ENCODE peak calls at places on chromosomes 12 and 14, in four cellular contexts. K is GM12878, V is HepG2, G is K562. J is an unnamed sample.

GRCh38 chr12:14845350-14845750 is 2.0 kb upstream of the ART4 start:
- DNase-seq in K (no peak), V (peak; percentile 56), G (peak; percentile 58), J (peak; percentile 58)

GRCh38 chr14:24064091-24064795 is 7.1 kb upstream of the CPNE6 start:
- DNase-seq in K (no peak), V (no peak), G (no peak), J (peak; percentile 17)

GRCh38 chr14:68622856-68623255 is 170.0 kb downstream of the ZFP36L1 start:
- DNase-seq in K (peak; percentile 30), V (no peak), G (no peak), J (no peak)

GRCh38 chr14:62451221-62451620 is 594.0 kb downstream of the KCNH5 start:
- DNase-seq in K (no peak), V (no peak), G (no peak), J (no peak)

GRCh38 chr12:26297386-26298070 is 102.2 kb downstream of the SSPN start:
- DNase-seq in K (no peak), V (no peak), G (no peak), J (no peak)

GRCh38 chr14:22333408-22334274 is 255.4 kb downstream of the DAD1 start:
- DNase-seq in K (no peak), V (peak; percentile 91), G (peak; percentile 56), J (no peak)

GRCh38 chr12:124588018-124588634 is 20.7 kb upstream of the NCOR2 start:
- DNase-seq in K (no peak), V (no peak), G (no peak), J (no peak)

GRCh38 chr12:15701212-15701611 is 88.0 kb downstream of the EPS8 start:
- DNase-seq in K (no peak), V (no peak), G (no peak), J (no peak)

GRCh38 chr12:1500095-1500801 is 94.1 kb downstream of the FBXL14 start:
- DNase-seq in K (no peak), V (no peak), G (peak; percentile 91), J (no peak)

GRCh38 chr14:30214456-30215090 is 286.9 kb upstream of the PRKD1 start:
- DNase-seq in K (peak; percentile 8), V (peak; percentile 75), G (peak; percentile 46), J (peak; percentile 3)

GRCh38 chr12:116513944-116514343 is 45.2 kb upstream of the MAP1LC3B2 start:
- DNase-seq in K (no peak), V (no peak), G (no peak), J (no peak)

GRCh38 chr14:70416717-70417349 is at the start of gene SYNJ2BP:
- DNase-seq in K (peak; percentile 44), V (peak; percentile 76), G (peak; percentile 39), J (peak; percentile 80)
- TF ChIP-seq POLR2AphosphoS5 in K (no peak), V (peak; percentile 78), G (no peak), J (peak; percentile 77)

DNA sequence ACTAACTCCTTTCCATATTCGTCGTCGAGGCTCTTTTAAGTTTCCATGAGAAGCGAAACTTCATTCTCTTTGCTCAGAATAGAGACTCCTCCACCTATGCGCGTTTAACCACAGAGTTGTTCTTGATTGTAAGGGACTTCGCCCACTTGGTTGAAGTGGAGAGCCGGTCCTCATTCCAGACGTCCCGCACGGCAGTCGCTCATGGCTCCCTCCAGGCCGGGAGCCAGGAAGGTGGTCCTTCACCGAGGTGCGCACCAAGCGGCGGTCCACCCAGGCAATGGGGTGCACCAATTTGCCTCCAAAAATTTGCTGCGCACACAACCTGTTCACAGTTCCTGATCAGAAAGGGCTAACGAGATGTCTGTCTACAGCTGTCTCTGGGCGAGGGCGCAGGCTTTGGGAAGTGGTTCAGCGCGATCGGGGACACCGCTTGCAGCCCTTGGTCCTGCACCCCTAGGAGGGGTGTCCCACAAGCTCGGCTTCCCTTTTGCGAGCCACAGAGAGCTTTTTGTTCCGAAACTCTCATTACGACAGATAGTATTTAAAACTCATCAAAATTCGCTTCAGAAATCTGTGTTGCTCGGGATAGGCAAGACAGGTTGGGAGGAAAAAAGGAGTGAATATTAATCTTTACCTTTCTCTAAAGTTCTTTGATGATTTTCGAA is 6.5 kb upstream of the ALX1 start:
- DNase-seq in K (no peak), V (no peak), G (no peak), J (no peak)
- TF ChIP-seq FOXM1 in K (no peak), V (no peak), G (no peak), J (no peak)

GRCh38 chr12:67645571-67645970 is 3.0 kb upstream of the DYRK2 start:
- DNase-seq in K (no peak), V (no peak), G (no peak), J (no peak)
- TF ChIP-seq POLR2AphosphoS5 in K (no peak), V (no peak), G (no peak), J (no peak)

GRCh38 chr12:32605326-32606095 is 73.6 kb upstream of the DNM1L start:
- DNase-seq in K (no peak), V (no peak), G (no peak), J (no peak)

GRCh38 chr12:32611986-32612385 is 67.1 kb upstream of the DNM1L start:
- DNase-seq in K (no peak), V (no peak), G (no peak), J (no peak)

GRCh38 chr12:32604565-32604964 is 74.5 kb upstream of the DNM1L start:
- DNase-seq in K (no peak), V (no peak), G (no peak), J (no peak)

GRCh38 chr12:32612658-32613614 is 66.2 kb upstream of the DNM1L start:
- DNase-seq in K (no peak), V (no peak), G (no peak), J (no peak)

GRCh38 chr12:32609966-32610365 is 69.1 kb upstream of the DNM1L start:
- DNase-seq in K (no peak), V (no peak), G (no peak), J (no peak)
- TF ChIP-seq FOXM1 in K (no peak), V (no peak), G (no peak), J (no peak)

DNA sequence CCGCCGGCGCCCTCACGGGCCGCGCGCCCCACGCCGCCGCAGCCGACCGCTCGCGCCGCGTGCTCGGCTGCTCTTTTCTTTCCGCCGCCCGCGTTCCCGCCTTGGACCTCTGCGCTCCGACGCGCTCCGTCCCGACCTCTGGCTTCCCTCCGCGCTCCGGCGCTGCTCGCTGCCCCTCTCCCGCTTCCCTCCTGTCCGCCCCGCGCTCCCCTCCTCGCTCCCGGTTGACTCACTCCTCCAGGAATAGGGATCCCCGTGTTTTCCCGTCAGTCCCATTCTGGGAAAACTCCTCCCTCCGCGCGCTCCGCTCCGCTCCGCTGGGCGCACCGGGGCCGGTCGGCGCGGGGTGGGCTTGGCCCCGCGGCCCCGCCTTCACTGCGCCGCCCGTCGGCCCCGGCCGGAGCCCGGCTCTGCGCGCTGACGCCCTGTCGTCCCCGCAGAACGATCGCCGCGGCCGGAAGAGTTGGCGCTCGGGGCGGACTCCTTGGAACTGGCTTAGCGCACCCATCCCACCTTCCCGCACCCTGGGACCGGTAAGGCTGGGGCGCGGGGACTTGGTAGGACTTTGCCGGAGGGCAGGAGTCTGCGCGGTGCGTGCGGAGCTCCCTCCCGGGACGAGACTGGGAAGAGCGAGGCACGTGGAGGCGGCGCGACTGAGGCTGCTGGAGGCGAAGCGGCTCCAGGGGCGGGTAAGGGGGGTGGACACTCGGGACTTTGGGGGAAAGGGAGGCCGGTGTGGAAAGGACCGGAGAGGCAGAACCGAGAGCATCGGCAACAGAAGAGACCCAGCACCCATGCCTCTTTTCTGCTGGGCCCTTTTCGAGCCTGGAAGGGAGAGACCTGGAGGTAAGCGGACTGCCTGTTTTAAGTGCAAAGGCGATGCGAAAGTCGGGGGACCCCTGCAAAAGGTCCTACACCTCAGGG is 573 bp downstream of the TEAD4 start:
- DNase-seq in K (no peak), V (peak; percentile 21), G (peak; percentile 54), J (peak; percentile 88)
- TF ChIP-seq POLR2AphosphoS5 in K (no peak), V (no peak), G (no peak), J (no peak)

GRCh38 chr14:103206023-103206481 is 82.8 kb downstream of the TNFAIP2 start:
- DNase-seq in K (no peak), V (no peak), G (no peak), J (no peak)
- TF ChIP-seq FOXM1 in K (no peak), V (no peak), G (no peak), J (no peak)

GRCh38 chr12:130982565-130983225 is 29.0 kb downstream of the ADGRD1 start:
- DNase-seq in K (no peak), V (no peak), G (no peak), J (no peak)

GRCh38 chr12:130978785-130979184 is 25.1 kb downstream of the ADGRD1 start:
- DNase-seq in K (no peak), V (no peak), G (no peak), J (no peak)

GRCh38 chr12:130981947-130982346 is 28.2 kb downstream of the ADGRD1 start:
- DNase-seq in K (no peak), V (no peak), G (no peak), J (no peak)

GRCh38 chr12:130983328-130984017 is 29.8 kb downstream of the ADGRD1 start:
- DNase-seq in K (no peak), V (peak; percentile 91), G (no peak), J (no peak)

DNA sequence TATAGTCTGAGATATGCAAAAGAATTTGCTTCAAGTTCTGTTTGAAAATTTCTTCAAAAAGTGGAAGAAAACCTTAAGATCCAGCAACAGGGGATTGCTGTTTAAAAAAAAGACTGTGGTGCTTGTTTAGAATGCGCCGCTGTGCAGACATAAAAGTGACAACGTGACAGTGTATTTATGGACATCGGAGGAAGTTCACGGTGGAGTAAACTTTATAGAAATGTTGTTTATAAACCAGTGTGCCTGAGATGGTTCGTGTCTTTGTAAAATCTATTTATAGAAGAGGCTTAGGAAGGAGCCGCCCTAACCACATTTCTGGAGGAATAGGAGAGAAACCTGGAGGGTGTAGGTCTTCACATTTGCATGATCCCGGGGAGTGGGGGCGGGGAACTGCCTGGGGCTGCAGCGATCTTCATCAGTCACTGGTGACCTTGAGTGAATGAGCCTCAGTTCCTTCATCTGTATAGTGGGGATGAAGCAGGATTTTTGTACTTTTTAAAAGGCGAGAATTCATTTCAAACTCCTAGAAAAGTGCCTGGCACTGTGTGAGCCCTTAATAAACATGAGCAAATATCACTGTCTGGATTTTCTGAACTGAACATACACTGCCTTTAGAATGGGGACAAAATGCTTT is 27.6 kb downstream of the ADGRD1 start:
- DNase-seq in K (no peak), V (no peak), G (no peak), J (no peak)
- TF ChIP-seq POLR2AphosphoS5 in K (no peak), V (no peak), G (no peak), J (no peak)

GRCh38 chr14:89619616-89620273 is 202.7 kb upstream of the FOXN3 start:
- DNase-seq in K (no peak), V (no peak), G (no peak), J (no peak)

GRCh38 chr14:89618821-89619551 is 202.0 kb upstream of the FOXN3 start:
- DNase-seq in K (no peak), V (peak; percentile 12), G (no peak), J (peak; percentile 96)

GRCh38 chr14:89620436-89620835 is 203.4 kb upstream of the FOXN3 start:
- DNase-seq in K (no peak), V (no peak), G (no peak), J (no peak)

GRCh38 chr14:89621791-89622638 is 205.0 kb upstream of the FOXN3 start:
- DNase-seq in K (no peak), V (peak; percentile 30), G (no peak), J (no peak)

GRCh38 chr14:89621009-89621421 is 204.0 kb upstream of the FOXN3 start:
- DNase-seq in K (no peak), V (no peak), G (no peak), J (no peak)
- TF ChIP-seq FOXM1 in K (no peak), V (no peak), G (no peak), J (no peak)

GRCh38 chr12:12892670-12893290 is 1.4 kb downstream of the GPRC5A start:
- DNase-seq in K (no peak), V (no peak), G (no peak), J (no peak)
- TF ChIP-seq POLR2AphosphoS5 in K (no peak), V (no peak), G (no peak), J (no peak)